ENCODE peak calls at places on chromosomes 5 and 9, in four cellular contexts. One of them, this sample, is unnamed.

GRCh38 chr5:174623018-174623417 is 101.4 kb upstream of the MSX2 start:
- DNase-seq in K562: no peak
- DNase-seq in A549: no peak
- DNase-seq in GM12878: no peak
- DNase-seq in this sample: no peak

GRCh38 chr9:114551750-114552685 is 35.6 kb upstream of the ATP6V1G1 start:
- DNase-seq in A549: peak
- DNase-seq in K562: peak
- DNase-seq in GM12878: no peak
- DNase-seq in this sample: peak

GRCh38 chr9:96617439-96618185 is 2.0 kb downstream of the CDC14B start:
- DNase-seq in A549: no peak
- DNase-seq in K562: no peak
- DNase-seq in GM12878: no peak
- DNase-seq in this sample: no peak

GRCh38 chr5:73370076-73370475 is 78.5 kb downstream of the FOXD1 start:
- DNase-seq in A549: no peak
- DNase-seq in GM12878: no peak
- DNase-seq in K562: no peak
- DNase-seq in this sample: no peak

GRCh38 chr9:37921546-37922300 is 17.8 kb upstream of the SLC25A51 start:
- DNase-seq in A549: no peak
- DNase-seq in K562: no peak
- DNase-seq in GM12878: no peak
- DNase-seq in this sample: no peak

GRCh38 chr5:157540707-157541451 is 34.7 kb downstream of the ADAM19 start:
- DNase-seq in GM12878: peak
- DNase-seq in K562: no peak
- DNase-seq in A549: no peak
- DNase-seq in this sample: no peak

GRCh38 chr9:71929791-71930440 is 18.5 kb downstream of the C9orf85 start:
- DNase-seq in GM12878: no peak
- DNase-seq in A549: no peak
- DNase-seq in K562: no peak
- DNase-seq in this sample: no peak

GRCh38 chr9:9791621-9792020 is 821.2 kb downstream of the PTPRD start:
- DNase-seq in A549: no peak
- DNase-seq in K562: no peak
- DNase-seq in GM12878: no peak
- DNase-seq in this sample: no peak

GRCh38 chr9:130380920-130381469 is 63.8 kb upstream of the ASS1 start:
- DNase-seq in A549: no peak
- DNase-seq in GM12878: no peak
- DNase-seq in K562: no peak
- DNase-seq in this sample: no peak

GRCh38 chr5:130885027-130885426 is 280.0 kb downstream of the HINT1 start:
- DNase-seq in K562: no peak
- DNase-seq in A549: no peak
- DNase-seq in GM12878: no peak
- DNase-seq in this sample: peak

GRCh38 chr5:113036826-113037225 is 60.2 kb downstream of the DCP2 start:
- DNase-seq in K562: no peak
- DNase-seq in A549: no peak
- DNase-seq in GM12878: no peak
- DNase-seq in this sample: no peak

GRCh38 chr9:131651599-131651998 is 88.3 kb downstream of the RAPGEF1 start:
- DNase-seq in GM12878: no peak
- DNase-seq in A549: no peak
- DNase-seq in K562: no peak
- DNase-seq in this sample: peak

GRCh38 chr5:54717870-54718269 is 200.3 kb downstream of the SNX18 start:
- DNase-seq in K562: no peak
- DNase-seq in A549: no peak
- DNase-seq in GM12878: no peak
- DNase-seq in this sample: no peak

GRCh38 chr5:33936004-33936380 is 194 bp upstream of the RXFP3 start:
- DNase-seq in K562: peak
- DNase-seq in A549: peak
- DNase-seq in GM12878: no peak
- DNase-seq in this sample: no peak

GRCh38 chr9:9615086-9615485 is 997.7 kb downstream of the PTPRD start:
- DNase-seq in A549: no peak
- DNase-seq in K562: no peak
- DNase-seq in GM12878: no peak
- DNase-seq in this sample: no peak

GRCh38 chr9:109815366-109815947 is 35.5 kb downstream of the PALM2AKAP2 start:
- DNase-seq in A549: no peak
- DNase-seq in K562: no peak
- DNase-seq in GM12878: no peak
- DNase-seq in this sample: peak

GRCh38 chr5:177496111-177497010 is 1.0 kb downstream of the PDLIM7 start:
- DNase-seq in GM12878: no peak
- DNase-seq in A549: peak
- DNase-seq in K562: peak
- DNase-seq in this sample: peak

GRCh38 chr5:177493795-177494355 is 3.5 kb downstream of the PDLIM7 start:
- DNase-seq in K562: no peak
- DNase-seq in GM12878: no peak
- DNase-seq in A549: no peak
- DNase-seq in this sample: no peak

GRCh38 chr5:177494356-177495195 is 2.8 kb downstream of the PDLIM7 start:
- DNase-seq in A549: peak
- DNase-seq in K562: peak
- DNase-seq in GM12878: no peak
- DNase-seq in this sample: peak

GRCh38 chr5:177497011-177497296 is 450 bp downstream of the PDLIM7 start:
- DNase-seq in GM12878: no peak
- DNase-seq in A549: no peak
- DNase-seq in K562: peak
- DNase-seq in this sample: no peak

DNA sequence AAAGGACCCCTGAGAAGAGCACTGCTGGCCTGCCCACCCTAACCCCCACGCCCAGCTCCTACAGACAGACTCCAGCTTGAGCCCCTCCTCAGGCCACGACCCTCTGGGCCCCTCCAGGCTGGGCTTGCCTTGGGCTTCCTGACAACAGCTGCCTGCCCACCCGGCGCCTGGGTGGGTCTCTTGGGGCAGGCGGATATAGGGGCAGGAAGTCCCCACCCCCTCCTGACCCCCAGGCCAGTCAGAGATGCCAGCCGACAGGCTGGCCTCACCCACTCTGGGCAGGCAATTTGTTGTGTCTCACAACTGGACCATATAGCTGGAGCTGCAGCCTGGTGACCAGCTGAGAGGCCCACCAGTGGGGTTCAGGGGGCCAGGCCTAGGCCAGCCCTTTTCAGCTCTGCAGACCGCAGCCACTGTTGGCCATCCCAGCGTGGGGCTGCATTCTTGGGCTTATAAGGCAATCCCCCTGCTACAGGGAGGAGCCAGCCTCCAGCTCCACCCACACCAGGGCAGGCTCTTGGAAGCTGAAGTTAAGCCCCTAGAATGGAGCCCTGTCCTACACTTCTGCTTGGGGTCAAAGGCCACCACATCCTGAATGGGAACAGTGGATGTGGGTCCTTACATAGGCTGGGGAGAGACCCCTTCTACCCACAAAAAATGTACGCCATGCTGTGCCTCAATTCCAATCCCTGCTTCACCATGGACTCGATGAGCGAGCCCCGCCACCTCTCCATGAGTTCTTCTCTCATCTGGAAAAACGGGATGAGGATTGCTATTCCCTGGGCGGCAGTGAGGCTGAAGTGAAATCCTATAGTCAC is 2.0 kb downstream of the PDLIM7 start:
- DNase-seq in GM12878: no peak
- DNase-seq in A549: no peak
- DNase-seq in K562: no peak
- DNase-seq in this sample: peak
- TF ChIP-seq BHLHE40 in GM12878: no peak
- TF ChIP-seq BHLHE40 in A549: no peak
- TF ChIP-seq BHLHE40 in K562: no peak
- TF ChIP-seq BHLHE40 in this sample: no peak

GRCh38 chr9:20353931-20354652 is 268.2 kb downstream of the MLLT3 start:
- DNase-seq in K562: no peak
- DNase-seq in GM12878: no peak
- DNase-seq in A549: no peak
- DNase-seq in this sample: no peak

GRCh38 chr9:20358201-20358600 is 264.1 kb downstream of the MLLT3 start:
- DNase-seq in GM12878: no peak
- DNase-seq in K562: no peak
- DNase-seq in A549: no peak
- DNase-seq in this sample: no peak

GRCh38 chr9:20357207-20357503 is 265.1 kb downstream of the MLLT3 start:
- DNase-seq in K562: no peak
- DNase-seq in GM12878: no peak
- DNase-seq in A549: no peak
- DNase-seq in this sample: no peak

GRCh38 chr9:20355022-20355421 is 267.3 kb downstream of the MLLT3 start:
- DNase-seq in GM12878: no peak
- DNase-seq in K562: no peak
- DNase-seq in A549: no peak
- DNase-seq in this sample: no peak

DNA sequence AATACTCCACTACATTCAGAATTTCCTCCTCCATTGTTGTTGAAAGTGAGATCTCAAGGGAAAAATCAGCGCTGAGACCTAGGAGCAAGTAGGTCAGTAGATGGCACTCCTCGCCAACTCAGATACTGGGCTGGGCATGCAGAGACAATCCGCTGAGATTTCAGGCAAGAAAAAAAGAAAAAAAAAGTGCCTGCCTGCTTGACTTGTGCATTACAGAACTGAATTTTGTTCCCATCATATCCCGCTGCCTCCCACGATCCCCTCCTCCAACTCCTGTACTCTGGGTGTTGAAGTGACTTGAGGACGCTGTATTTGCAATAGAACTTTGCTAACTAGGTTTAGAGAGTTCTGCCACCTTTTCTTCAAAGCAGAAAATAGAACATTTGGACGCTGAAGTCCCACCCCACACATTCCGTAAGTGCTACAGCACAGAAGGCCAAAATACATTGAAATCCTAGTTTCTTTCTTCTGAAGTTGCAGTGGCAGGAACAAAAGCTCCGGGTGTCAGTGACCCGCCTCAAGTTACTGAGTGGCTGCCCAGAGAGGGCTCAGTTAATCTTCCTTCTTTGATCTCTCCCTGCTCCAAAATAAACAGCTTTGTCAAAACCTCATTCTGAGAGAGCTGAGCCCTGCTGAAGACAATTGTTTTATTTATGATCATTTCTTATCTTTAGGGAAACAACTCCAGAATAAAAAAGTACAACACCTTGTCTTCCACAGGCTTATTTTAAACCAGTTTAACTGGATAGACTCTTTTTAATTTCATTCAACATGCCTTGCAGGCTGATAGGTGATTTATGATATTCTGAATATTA is 265.7 kb downstream of the MLLT3 start:
- DNase-seq in K562: no peak
- DNase-seq in GM12878: peak
- DNase-seq in A549: peak
- DNase-seq in this sample: peak
- TF ChIP-seq JUNB in K562: no peak
- TF ChIP-seq JUNB in GM12878: no peak
- TF ChIP-seq JUNB in A549: no peak
- TF ChIP-seq JUNB in this sample: no peak

GRCh38 chr9:126985870-126986498 is 71.4 kb downstream of the RALGPS1 start:
- DNase-seq in K562: no peak
- DNase-seq in A549: peak
- DNase-seq in GM12878: peak
- DNase-seq in this sample: peak

GRCh38 chr9:126983767-126984166 is 69.2 kb downstream of the RALGPS1 start:
- DNase-seq in K562: no peak
- DNase-seq in GM12878: no peak
- DNase-seq in A549: no peak
- DNase-seq in this sample: no peak

GRCh38 chr9:126988857-126989256 is 74.3 kb downstream of the RALGPS1 start:
- DNase-seq in A549: no peak
- DNase-seq in GM12878: no peak
- DNase-seq in K562: no peak
- DNase-seq in this sample: no peak

GRCh38 chr9:126984969-126985368 is 70.4 kb downstream of the RALGPS1 start:
- DNase-seq in A549: no peak
- DNase-seq in GM12878: no peak
- DNase-seq in K562: no peak
- DNase-seq in this sample: no peak

DNA sequence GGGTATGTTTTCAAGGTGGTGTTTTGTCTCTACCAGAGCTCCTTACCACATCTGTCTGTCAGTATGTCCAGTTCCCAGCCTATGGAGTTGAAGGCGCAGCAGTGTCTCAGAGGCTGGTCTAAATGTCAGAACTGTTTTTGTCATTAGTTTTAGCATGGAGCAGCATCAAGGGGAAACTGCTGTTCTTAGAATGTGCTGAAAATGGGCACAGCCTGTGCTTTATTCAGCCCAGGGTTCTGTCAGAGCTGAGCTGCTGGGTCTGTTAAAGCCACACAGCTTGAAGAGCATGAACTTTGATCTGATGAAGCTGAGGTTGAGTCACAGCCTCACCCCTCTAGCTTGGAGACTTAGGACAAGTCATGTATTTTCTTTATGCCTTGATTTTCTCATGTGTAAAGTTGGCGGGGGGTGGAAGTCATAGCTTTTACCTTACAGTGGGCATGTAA is 71.9 kb downstream of the RALGPS1 start:
- DNase-seq in GM12878: no peak
- DNase-seq in A549: peak
- DNase-seq in K562: no peak
- DNase-seq in this sample: peak
- TF ChIP-seq BHLHE40 in GM12878: no peak
- TF ChIP-seq BHLHE40 in A549: no peak
- TF ChIP-seq BHLHE40 in K562: no peak
- TF ChIP-seq BHLHE40 in this sample: no peak

GRCh38 chr5:172486451-172486850 is 32.1 kb upstream of the SH3PXD2B start:
- DNase-seq in K562: no peak
- DNase-seq in A549: no peak
- DNase-seq in GM12878: no peak
- DNase-seq in this sample: no peak

GRCh38 chr5:172488221-172488620 is 33.9 kb upstream of the SH3PXD2B start:
- DNase-seq in A549: no peak
- DNase-seq in GM12878: no peak
- DNase-seq in K562: no peak
- DNase-seq in this sample: no peak

GRCh38 chr5:172485511-172486202 is 31.3 kb upstream of the SH3PXD2B start:
- DNase-seq in GM12878: no peak
- DNase-seq in K562: no peak
- DNase-seq in A549: no peak
- DNase-seq in this sample: no peak

GRCh38 chr5:172487671-172488070 is 33.3 kb upstream of the SH3PXD2B start:
- DNase-seq in GM12878: no peak
- DNase-seq in A549: no peak
- DNase-seq in K562: no peak
- DNase-seq in this sample: no peak

DNA sequence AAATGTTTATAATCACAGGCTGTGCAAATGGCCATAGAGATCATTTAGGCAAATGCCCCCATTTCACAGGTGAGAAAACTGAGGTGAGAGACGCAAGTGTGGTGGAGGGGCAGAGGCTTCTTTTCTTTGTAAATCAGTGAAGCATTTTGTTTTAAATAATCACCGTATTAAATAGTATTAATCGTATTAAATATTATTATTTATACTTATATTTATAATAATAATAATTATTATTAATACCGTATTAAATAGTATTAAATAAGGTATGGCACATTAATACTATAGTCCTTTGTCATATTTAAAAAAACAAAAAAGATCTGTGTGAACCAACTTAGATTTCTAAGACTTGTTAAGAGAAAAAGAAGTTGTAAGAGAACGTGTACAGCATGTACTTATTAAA is 32.6 kb upstream of the SH3PXD2B start:
- DNase-seq in K562: no peak
- DNase-seq in GM12878: no peak
- DNase-seq in A549: no peak
- DNase-seq in this sample: no peak
- TF ChIP-seq JUNB in K562: no peak
- TF ChIP-seq JUNB in GM12878: no peak
- TF ChIP-seq JUNB in A549: no peak
- TF ChIP-seq JUNB in this sample: no peak